ENCODE peak calls at places on chromosomes 2 and 18, in five cellular contexts. One of them, this sample, is unnamed.

GRCh38 chr18:25223211-25223610 is 128.8 kb downstream of the ZNF521 start:
- DNase-seq in naive thymus-derived CD4-positive, alpha-beta T cell: no peak
- DNase-seq in left ventricle myocardium inferior: no peak
- DNase-seq in aorta: no peak
- DNase-seq in GM12865: no peak
- DNase-seq in this sample: no peak

GRCh38 chr2:64857581-64858471 is 131.4 kb upstream of the SLC1A4 start:
- DNase-seq in GM12865: no peak
- DNase-seq in left ventricle myocardium inferior: peak; percentile 67
- DNase-seq in naive thymus-derived CD4-positive, alpha-beta T cell: no peak
- DNase-seq in aorta: peak; percentile 82
- DNase-seq in this sample: no peak

GRCh38 chr18:52353589-52353988 is 13.6 kb downstream of the DCC start:
- DNase-seq in aorta: no peak
- DNase-seq in left ventricle myocardium inferior: no peak
- DNase-seq in GM12865: no peak
- DNase-seq in naive thymus-derived CD4-positive, alpha-beta T cell: no peak
- DNase-seq in this sample: no peak

GRCh38 chr2:163368655-163369054 is 367.2 kb downstream of the FIGN start:
- DNase-seq in naive thymus-derived CD4-positive, alpha-beta T cell: no peak
- DNase-seq in left ventricle myocardium inferior: no peak
- DNase-seq in GM12865: no peak
- DNase-seq in aorta: no peak
- DNase-seq in this sample: no peak

GRCh38 chr2:120495586-120495985 is 149.7 kb downstream of the INHBB start:
- DNase-seq in GM12865: no peak
- DNase-seq in aorta: no peak
- DNase-seq in left ventricle myocardium inferior: no peak
- DNase-seq in naive thymus-derived CD4-positive, alpha-beta T cell: no peak
- DNase-seq in this sample: no peak

GRCh38 chr2:48341556-48342133 is 188.3 kb upstream of the STON1 start:
- DNase-seq in aorta: no peak
- DNase-seq in GM12865: no peak
- DNase-seq in naive thymus-derived CD4-positive, alpha-beta T cell: no peak
- DNase-seq in left ventricle myocardium inferior: no peak
- DNase-seq in this sample: no peak

GRCh38 chr2:216283038-216283900 is 89.0 kb downstream of the MARCHF4 start:
- DNase-seq in left ventricle myocardium inferior: no peak
- DNase-seq in GM12865: peak; percentile 64
- DNase-seq in naive thymus-derived CD4-positive, alpha-beta T cell: no peak
- DNase-seq in aorta: no peak
- DNase-seq in this sample: no peak

GRCh38 chr2:24768601-24769000 is 24.6 kb downstream of the PTRHD1 start:
- DNase-seq in GM12865: no peak
- DNase-seq in aorta: peak; percentile 68
- DNase-seq in left ventricle myocardium inferior: peak; percentile 61
- DNase-seq in naive thymus-derived CD4-positive, alpha-beta T cell: no peak
- DNase-seq in this sample: no peak

This sample was measured in foreskin melanocyte.